ENCODE peak calls at places on chromosomes 4 and X, in eight cellular contexts. E, I, P, A, Z, U, O and L are unnamed samples.

GRCh38 chr4:88600129-88600849 is 8.0 kb downstream of the HERC3 start:
- DNase-seq in P (no peak), U (no peak), A (no peak), I (no peak), E (no peak), O (peak; percentile 92), Z (no peak), L (no peak)

GRCh38 chr4:2409381-2409783 is 9.1 kb downstream of the ZFYVE28 start:
- DNase-seq in I (no peak), Z (no peak), O (no peak), U (no peak), E (no peak), P (no peak), A (no peak), L (no peak)

GRCh38 chrX:133922390-133922772 is 63.0 kb downstream of the GPC3 start:
- DNase-seq in I (no peak), U (no peak), P (no peak), O (no peak), E (no peak), Z (no peak), A (no peak), L (no peak)

GRCh38 chr4:83771113-83771705 is 235.3 kb downstream of the GPAT3 start:
- DNase-seq in Z (no peak), P (no peak), A (no peak), E (peak; percentile 25), O (peak; percentile 24), U (peak; percentile 51), I (no peak), L (no peak)

GRCh38 chrX:106481341-106481740 is 130.4 kb upstream of the RADX start:
- DNase-seq in I (no peak), O (peak; percentile 36), U (peak; percentile 46), Z (no peak), P (peak; percentile 22), A (no peak), E (peak; percentile 37), L (no peak)

GRCh38 chrX:17464196-17464595 is 89.2 kb downstream of the NHS start:
- DNase-seq in I (no peak), Z (no peak), A (no peak), U (no peak), E (no peak), P (no peak), O (no peak), L (no peak)

GRCh38 chr4:73252001-73252400 is 6.6 kb downstream of the ANKRD17 start:
- DNase-seq in O (no peak), E (no peak), U (no peak), P (no peak), Z (no peak), I (no peak), A (no peak), L (no peak)

GRCh38 chrX:103686199-103687072 is at the start of gene MORF4L2:
- DNase-seq in A (peak; percentile 95), O (peak; percentile 98), E (peak; percentile 84), P (peak; percentile 92), U (peak; percentile 95), Z (peak; percentile 89), I (peak; percentile 98), L (peak; percentile 99)

GRCh38 chr4:38914859-38915258 is 47.3 kb downstream of the FAM114A1 start:
- DNase-seq in A (no peak), U (no peak), E (no peak), O (no peak), I (no peak), Z (no peak), P (no peak), L (no peak)

GRCh38 chr4:10089346-10089745 is 27.3 kb downstream of the WDR1 start:
- DNase-seq in O (peak; percentile 85), E (no peak), P (no peak), A (no peak), Z (no peak), U (no peak), I (no peak), L (no peak)

GRCh38 chr4:328729-329128 is 8.9 kb upstream of the ZNF141 start:
- DNase-seq in U (no peak), O (no peak), P (no peak), E (no peak), A (no peak), Z (no peak), I (no peak), L (no peak)

GRCh38 chrX:13762015-13762414 is 27.5 kb downstream of the OFD1 start:
- DNase-seq in O (no peak), A (no peak), Z (no peak), P (no peak), E (no peak), I (no peak), U (no peak), L (no peak)

GRCh38 chr4:152894673-152895072 is 41.5 kb upstream of the FHDC1 start:
- DNase-seq in I (no peak), A (no peak), P (no peak), U (peak; percentile 4), O (no peak), E (no peak), Z (no peak), L (no peak)

GRCh38 chr4:98546910-98547544 is 111.4 kb downstream of the TSPAN5 start:
- DNase-seq in A (no peak), P (peak; percentile 18), Z (no peak), E (no peak), U (no peak), I (peak; percentile 75), O (peak; percentile 59), L (no peak)

GRCh38 chrX:49276671-49277519 is 7.3 kb downstream of the PPP1R3F start:
- DNase-seq in O (no peak), E (no peak), I (peak; percentile 53), Z (no peak), P (no peak), U (no peak), A (no peak), L (no peak)

GRCh38 chrX:47612418-47612817 is 7.2 kb downstream of the SYN1 start:
- DNase-seq in O (no peak), I (no peak), Z (no peak), P (no peak), E (no peak), A (no peak), U (no peak), L (peak; percentile 19)

GRCh38 chrX:117973175-117974075 is 143.2 kb downstream of the KLHL13 start:
- DNase-seq in O (no peak), Z (no peak), P (no peak), E (no peak), I (no peak), U (no peak), A (no peak), L (no peak)

GRCh38 chrX:48451708-48452107 is 18.4 kb downstream of the SLC38A5 start:
- DNase-seq in O (no peak), I (no peak), U (no peak), E (no peak), P (no peak), A (no peak), Z (no peak), L (no peak)

GRCh38 chr4:80265571-80266266 is 745 bp upstream of the FGF5 start:
- DNase-seq in Z (no peak), E (peak; percentile 18), P (no peak), U (no peak), A (peak; percentile 58), O (peak; percentile 65), I (no peak), L (no peak)

GRCh38 chr4:6974138-6974848 is 64.7 kb downstream of the TBC1D14 start:
- DNase-seq in P (peak; percentile 74), O (peak; percentile 90), Z (peak; percentile 82), A (peak; percentile 88), E (peak; percentile 78), I (peak; percentile 89), U (peak; percentile 70), L (peak; percentile 91)

GRCh38 chr4:74320559-74321118 is 12.4 kb downstream of the EPGN start:
- DNase-seq in Z (no peak), I (no peak), A (no peak), P (peak; percentile 54), O (peak; percentile 74), E (peak; percentile 26), U (peak; percentile 98), L (no peak)

GRCh38 chrX:6149231-6149870 is 79.3 kb downstream of the NLGN4X start:
- DNase-seq in I (no peak), U (no peak), A (no peak), P (no peak), O (no peak), Z (no peak), E (no peak), L (no peak)
- H3K36me3 ChIP-seq in I (no peaks in the 10 kb centered on the region), U (no peaks in the 10 kb centered on the region), A (no peaks in the 10 kb centered on the region), P (no peaks in the 10 kb centered on the region), O (no peaks in the 10 kb centered on the region), Z (no peaks in the 10 kb centered on the region), E (no peaks in the 10 kb centered on the region), L (no peaks in the 10 kb centered on the region)

DNA sequence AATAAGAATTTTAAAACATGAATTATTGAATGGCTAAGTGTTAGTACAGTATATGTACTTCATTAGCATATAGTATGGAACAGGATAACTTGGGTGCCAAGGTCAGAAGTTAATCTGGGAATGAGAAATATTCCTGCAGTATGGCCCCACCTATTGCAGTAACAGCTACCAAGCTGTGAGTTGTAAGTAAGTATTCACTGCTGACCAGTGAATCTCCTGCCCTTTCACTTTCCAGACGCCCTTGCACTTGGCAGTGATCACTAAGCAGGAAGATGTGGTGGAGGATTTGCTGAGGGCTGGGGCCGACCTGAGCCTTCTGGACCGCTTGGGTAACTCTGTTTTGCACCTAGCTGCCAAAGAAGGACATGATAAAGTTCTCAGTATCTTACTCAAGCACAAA is 105.1 kb downstream of the NFKB1 start:
- DNase-seq in Z (no peak), P (no peak), I (no peak), A (no peak), U (no peak), O (no peak), E (no peak), L (no peak)
- TF ChIP-seq POLR2AphosphoS5 in Z (no peak), P (no peak), I (no peak), A (no peak), U (no peak), O (no peak), E (no peak), L (no peak)

GRCh38 chr4:100009490-100009889 is 59.4 kb upstream of the H2AZ1 start:
- DNase-seq in U (no peak), P (no peak), A (no peak), I (no peak), E (no peak), Z (no peak), O (no peak), L (no peak)
- TF ChIP-seq POLR2A in U (no peak), P (no peak), A (no peak), I (no peak), E (no peak), Z (no peak), O (no peak), L (no peak)

GRCh38 chr4:48557478-48557877 is 67.4 kb downstream of the ZAR1 start:
- DNase-seq in U (no peak), E (peak; percentile 44), P (no peak), O (no peak), I (no peak), A (no peak), Z (no peak), L (no peak)

GRCh38 chr4:48558026-48558425 is 68.0 kb downstream of the ZAR1 start:
- DNase-seq in E (no peak), I (no peak), A (no peak), Z (no peak), U (no peak), O (no peak), P (no peak), L (no peak)

GRCh38 chr4:48553720-48554119 is 63.7 kb downstream of the ZAR1 start:
- DNase-seq in E (no peak), A (no peak), O (no peak), U (no peak), I (no peak), Z (no peak), P (no peak), L (no peak)

GRCh38 chr4:48554606-48555005 is 64.6 kb downstream of the ZAR1 start:
- DNase-seq in Z (no peak), E (no peak), P (no peak), O (no peak), U (no peak), A (no peak), I (no peak), L (no peak)

GRCh38 chr4:48556268-48556667 is 66.2 kb downstream of the ZAR1 start:
- DNase-seq in I (no peak), Z (no peak), E (no peak), O (no peak), A (no peak), P (no peak), U (no peak), L (no peak)
- H3K36me3 ChIP-seq in I (peaks cover 7% of the 10 kb centered on the region), Z (peaks cover 9% of the 10 kb centered on the region), E (peaks cover 39% of the 10 kb centered on the region), O (peaks cover 24% of the 10 kb centered on the region), A (peaks cover 90% of the 10 kb centered on the region), P (no peaks in the 10 kb centered on the region), U (no peaks in the 10 kb centered on the region), L (peaks cover 75% of the 10 kb centered on the region)